ENCODE peak calls at places on chromosomes 4 and X, in six cellular contexts. R is astrocyte of the cerebellum, A is upper lobe of right lung, W is A673, D is GM12865, U is uterus. X is an unnamed sample.

GRCh38 chrX:50812995-50813842 is 775 bp downstream of the SHROOM4 start:
- DNase-seq in R (no peak), A (peak; percentile 69), W (peak; percentile 48), D (peak; percentile 8), U (peak; percentile 23), X (no peak)

GRCh38 chr4:147927377-147928137 is 195.7 kb downstream of the ARHGAP10 start:
- DNase-seq in R (peak; percentile 9), A (no peak), W (peak; percentile 48), D (no peak), U (no peak), X (no peak)

GRCh38 chr4:55458164-55458563 is 62.4 kb downstream of the TMEM165 start:
- DNase-seq in R (no peak), A (no peak), W (peak; percentile 13), D (no peak), U (no peak), X (no peak)

GRCh38 chrX:109797311-109797975 is 64.4 kb upstream of the ACSL4 start:
- DNase-seq in R (no peak), A (no peak), W (no peak), D (no peak), U (no peak), X (no peak)

GRCh38 chr4:143402776-143403550 is 66.3 kb downstream of the GAB1 start:
- DNase-seq in R (no peak), A (no peak), W (peak; percentile 71), D (peak; percentile 44), U (no peak), X (no peak)

GRCh38 chr4:12242354-12242753 is 813.7 kb upstream of the HS3ST1 start:
- DNase-seq in R (no peak), A (no peak), W (no peak), D (no peak), U (no peak), X (no peak)

GRCh38 chr4:100042235-100042634 is 92.2 kb upstream of the H2AZ1 start:
- DNase-seq in R (no peak), A (no peak), W (no peak), D (no peak), U (no peak), X (no peak)

GRCh38 chr4:25667931-25668557 is 12.4 kb downstream of the SLC34A2 start:
- DNase-seq in R (no peak), A (peak; percentile 40), W (no peak), D (no peak), U (no peak), X (no peak)

GRCh38 chr4:30953799-30954198 is 233.6 kb downstream of the PCDH7 start:
- DNase-seq in R (no peak), A (no peak), W (peak; percentile 83), D (no peak), U (no peak), X (no peak)

GRCh38 chr4:38396091-38396490 is 267.9 kb upstream of the KLF3 start:
- DNase-seq in R (no peak), A (no peak), W (no peak), D (no peak), U (no peak), X (no peak)

GRCh38 chr4:10691651-10692050 is 7.1 kb upstream of the CLNK start:
- DNase-seq in R (no peak), A (no peak), W (no peak), D (no peak), U (no peak), X (no peak)

GRCh38 chrX:38806875-38807601 is 5.8 kb downstream of the MID1IP1 start:
- DNase-seq in R (no peak), A (no peak), W (no peak), D (no peak), U (no peak), X (no peak)

GRCh38 chr4:13892739-13893105 is 265.2 kb upstream of the BOD1L1 start:
- DNase-seq in R (no peak), A (no peak), W (no peak), D (no peak), U (no peak), X (peak; percentile 53)

GRCh38 chrX:327660-328126 is 9.1 kb upstream of the GTPBP6 start:
- DNase-seq in R (no peak), A (peak; percentile 57), W (no peak), D (no peak), U (no peak), X (no peak)

GRCh38 chrX:148632444-148632843 is 132.0 kb downstream of the AFF2 start:
- DNase-seq in R (no peak), A (no peak), W (no peak), D (no peak), U (no peak), X (no peak)

GRCh38 chrX:123818243-123818642 is 41.6 kb upstream of the XIAP start:
- DNase-seq in R (no peak), A (no peak), W (no peak), D (no peak), U (no peak), X (peak; percentile 21)

GRCh38 chr4:56575820-56576429 is 70.3 kb downstream of the ARL9 start:
- DNase-seq in R (peak; percentile 45), A (no peak), W (no peak), D (peak; percentile 9), U (no peak), X (peak; percentile 12)

GRCh38 chr4:4395849-4396627 is 9.1 kb downstream of the NSG1 start:
- DNase-seq in R (no peak), A (no peak), W (peak; percentile 75), D (peak; percentile 27), U (no peak), X (no peak)

GRCh38 chr4:1767058-1767769 is 25.9 kb upstream of the FGFR3 start:
- DNase-seq in R (no peak), A (no peak), W (peak; percentile 54), D (no peak), U (no peak), X (no peak)

GRCh38 chrX:13078739-13079444 is 34.5 kb upstream of the FAM9C start:
- DNase-seq in R (peak; percentile 57), A (peak; percentile 56), W (no peak), D (no peak), U (peak; percentile 58), X (peak; percentile 68)

GRCh38 chr4:88696620-88697019 is 1.0 kb downstream of the NAP1L5 start:
- DNase-seq in R (no peak), A (no peak), W (no peak), D (no peak), U (no peak), X (no peak)

GRCh38 chr4:105050896-105051295 is 95.8 kb upstream of the TET2 start:
- DNase-seq in R (peak; percentile 5), A (no peak), W (no peak), D (no peak), U (no peak), X (no peak)

GRCh38 chrX:153443476-153444332 is 2.2 kb downstream of the TREX2 start:
- DNase-seq in R (no peak), A (no peak), W (no peak), D (no peak), U (no peak), X (no peak)

GRCh38 chr4:145909773-145910172 is 28.9 kb downstream of the ZNF827 start:
- DNase-seq in R (no peak), A (no peak), W (no peak), D (no peak), U (peak; percentile 26), X (no peak)

GRCh38 chr4:140212171-140212570 is 58.2 kb upstream of the MAML3 start:
- DNase-seq in R (no peak), A (no peak), W (no peak), D (no peak), U (no peak), X (no peak)

DNA sequence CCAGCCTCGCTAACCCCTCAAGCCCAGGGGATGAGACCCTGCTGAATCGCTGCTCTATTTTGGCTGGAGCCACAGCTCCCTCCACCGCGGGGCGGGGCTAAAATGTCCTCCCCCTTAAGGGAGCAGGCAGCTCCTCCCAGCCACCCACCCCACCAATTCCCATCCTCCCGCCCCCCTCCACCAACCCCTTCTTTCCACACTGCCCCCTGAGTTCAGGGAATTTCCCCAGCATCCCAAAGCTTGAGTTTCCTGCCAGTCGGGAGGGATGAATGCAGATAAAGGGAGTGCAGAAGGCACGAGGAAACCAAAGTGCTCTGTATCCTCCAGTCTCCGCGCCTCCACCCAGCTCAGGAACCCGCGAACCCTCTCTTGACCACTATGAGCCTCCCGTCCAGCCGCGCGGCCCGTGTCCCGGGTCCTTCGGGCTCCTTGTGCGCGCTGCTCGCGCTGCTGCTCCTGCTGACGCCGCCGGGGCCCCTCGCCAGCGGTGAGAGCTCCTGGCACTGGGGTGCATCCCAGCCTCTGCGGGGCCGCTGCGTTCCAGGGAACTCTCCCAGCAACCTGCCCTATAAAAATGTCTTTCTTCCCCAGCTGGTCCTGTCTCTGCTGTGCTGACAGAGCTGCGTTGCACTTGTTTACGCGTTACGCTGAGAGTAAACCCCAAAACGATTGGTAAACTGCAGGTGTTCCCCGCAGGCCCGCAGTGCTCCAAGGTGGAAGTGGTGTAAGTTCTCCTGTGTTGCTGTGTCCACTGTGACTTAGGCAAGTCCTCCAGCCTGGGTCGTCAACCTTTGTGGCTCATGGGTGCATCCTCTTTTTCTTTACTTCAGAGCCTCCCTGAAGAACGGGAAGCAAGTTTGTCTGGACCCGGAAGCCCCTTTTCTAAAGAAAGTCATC is at the start of gene CXCL6:
- DNase-seq in R (no peak), A (peak; percentile 75), W (no peak), D (no peak), U (no peak), X (no peak)
- H3K4me3 ChIP-seq in R (peak within 1 kb of the TSS; percentile 44), A (peak within 1 kb of the TSS; percentile 42), W (peak within 1 kb of the TSS; percentile 23), D (no peak within 1 kb of the TSS), U (peak within 1 kb of the TSS; percentile 9), X (peak within 1 kb of the TSS; percentile 46)

GRCh38 chr4:153205028-153205648 is 895 bp downstream of the TRIM2 start:
- DNase-seq in R (no peak), A (no peak), W (no peak), D (peak; percentile 38), U (no peak), X (no peak)
- TF ChIP-seq CTCF in R (peak; percentile 8), A (no peak), W (no peak), D (no peak), U (no peak), X (no peak)

DNA sequence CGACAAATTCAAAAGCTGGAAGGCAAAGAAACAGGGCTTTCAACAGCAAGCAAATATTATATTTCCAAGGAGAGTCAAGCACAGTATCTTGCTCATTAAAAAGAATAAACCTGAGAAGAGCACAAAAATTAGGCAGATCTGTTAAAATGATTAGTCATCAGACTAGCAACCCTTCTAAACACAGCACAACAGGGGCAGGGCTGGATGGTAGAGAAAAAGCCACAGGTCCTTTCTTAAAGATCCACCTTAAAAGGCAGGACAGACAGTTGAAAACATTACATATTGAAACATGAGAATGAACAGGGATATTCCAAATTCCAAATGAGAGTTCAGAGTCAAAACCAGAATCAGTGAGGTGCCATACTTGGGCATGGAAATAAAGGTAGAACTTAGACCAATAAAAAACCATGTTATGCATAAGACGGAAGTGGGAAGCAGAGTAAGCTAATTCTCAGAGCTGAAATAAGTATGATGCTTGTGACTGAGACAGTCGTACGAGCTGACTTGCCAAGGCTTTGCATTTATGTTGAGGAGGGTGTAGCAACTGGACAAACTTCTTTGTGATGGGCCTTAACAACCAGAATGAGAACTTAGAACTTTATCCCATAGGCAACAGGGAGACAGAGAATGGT is 126.9 kb upstream of the FAM9B start:
- DNase-seq in R (no peak), A (no peak), W (no peak), D (no peak), U (no peak), X (no peak)
- H3K4me3 ChIP-seq in R (no peak overlapping the region), A (no peak overlapping the region), W (no peak overlapping the region), D (no peak overlapping the region), U (no peak overlapping the region), X (no peak overlapping the region)

DNA sequence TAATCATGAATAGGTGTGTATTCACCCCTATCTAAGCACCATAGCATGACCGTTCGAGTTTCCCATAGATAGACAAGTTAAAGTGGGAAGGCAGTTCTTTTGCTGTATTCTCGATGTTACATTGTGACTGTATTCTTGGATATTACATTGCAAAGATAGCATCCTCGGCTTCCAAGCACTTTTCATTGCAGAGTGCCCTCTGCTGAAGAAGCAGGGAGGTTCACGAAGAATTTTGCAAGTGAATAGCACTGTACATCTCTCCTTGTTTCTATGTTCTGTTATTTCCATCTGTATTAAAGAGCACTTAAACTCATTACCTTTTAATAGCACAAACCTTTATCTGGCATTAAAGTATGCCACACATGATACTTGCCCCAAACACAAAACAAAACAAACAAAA is 426.7 kb upstream of the ARX start:
- DNase-seq in R (no peak), A (no peak), W (peak; percentile 35), D (no peak), U (no peak), X (no peak)
- TF ChIP-seq CTCF in R (peak; percentile 14), A (no peak), W (peak; percentile 57), D (no peak), U (no peak), X (no peak)

X was measured in AG04449.